ENCODE peak calls at places on chromosomes 4 and X, in five cellular contexts. L is A549, N is AML-193, D is substantia nigra, X is hepatocyte. G is an unnamed sample.

GRCh38 chr4:186669159-186669720 is 54.4 kb downstream of the FAT1 start:
- DNase-seq in L (no peak), X (peak), D (no peak), N (no peak), G (no peak)

GRCh38 chr4:48254381-48255072 is 15.1 kb downstream of the TEC start:
- DNase-seq in X (no peak), N (no peak), D (no peak), L (no peak), G (no peak)

GRCh38 chr4:170089274-170089742 is 448 bp downstream of the AADAT start:
- DNase-seq in L (peak), X (peak), N (no peak), D (no peak), G (no peak)

GRCh38 chr4:162865102-162865501 is 301.6 kb downstream of the NAF1 start:
- DNase-seq in X (no peak), N (no peak), L (no peak), D (no peak), G (no peak)

GRCh38 chr4:78057600-78058560 is 757 bp downstream of the FRAS1 start:
- DNase-seq in L (peak), N (no peak), X (peak), D (no peak), G (peak)

GRCh38 chr4:146654976-146655761 is 16.5 kb downstream of the POU4F2 start:
- DNase-seq in D (no peak), N (no peak), X (peak), L (no peak), G (no peak)

GRCh38 chr4:164989464-164989863 is 12.0 kb upstream of the TRIM61 start:
- DNase-seq in D (no peak), L (no peak), N (no peak), X (no peak), G (no peak)

GRCh38 chr4:136301773-136302172 is 1230.5 kb downstream of the PCDH18 start:
- DNase-seq in X (no peak), N (no peak), L (no peak), D (no peak), G (no peak)

GRCh38 chr4:159016527-159017137 is 86.2 kb upstream of the RAPGEF2 start:
- DNase-seq in X (peak), D (no peak), N (no peak), L (no peak), G (no peak)

GRCh38 chr4:141807501-141807900 is 171.1 kb downstream of the IL15 start:
- DNase-seq in L (no peak), D (no peak), N (no peak), X (no peak), G (no peak)

GRCh38 chr4:15132739-15133138 is 130.5 kb downstream of the CPEB2 start:
- DNase-seq in N (no peak), D (peak), X (no peak), L (no peak), G (no peak)

GRCh38 chr4:85039526-85039925 is 73.0 kb upstream of the WDFY3 start:
- DNase-seq in D (no peak), X (peak), L (no peak), N (no peak), G (no peak)

GRCh38 chrX:53435997-53436396 is 1.8 kb upstream of the HSD17B10 start:
- DNase-seq in D (peak), X (peak), N (peak), L (peak), G (peak)

G was measured in activated naive CD8-positive, alpha-beta T cell treated with anti-CD3 and anti-CD28 coated beads for 36 hours.